ENCODE peak calls at places on chromosomes 6 and 20, in five cellular contexts. Q is tibial artery, M is MG63, V is epithelial cell of esophagus, N is kidney glomerular epithelial cell. R is an unnamed sample.

GRCh38 chr6:12570461-12571030 is 146.0 kb upstream of the PHACTR1 start:
- DNase-seq in Q (no peak), M (peak; percentile 45), V (peak; percentile 68), N (peak; percentile 30), R (no peak)

GRCh38 chr20:20207291-20207690 is 155.0 kb downstream of the CFAP61 start:
- DNase-seq in Q (no peak), M (no peak), V (no peak), N (no peak), R (no peak)

GRCh38 chr6:132483779-132484679 is 28.9 kb downstream of the STX7 start:
- DNase-seq in Q (no peak), M (no peak), V (peak; percentile 71), N (peak; percentile 37), R (no peak)

GRCh38 chr6:35452186-35453090 is at the start of gene FANCE:
- DNase-seq in Q (peak; percentile 96), M (peak; percentile 88), V (peak; percentile 95), N (peak; percentile 66), R (peak; percentile 95)

GRCh38 chr6:138410972-138411667 is 7.1 kb downstream of the HEBP2 start:
- DNase-seq in Q (no peak), M (no peak), V (peak; percentile 91), N (peak; percentile 67), R (no peak)

GRCh38 chr20:12916699-12917098 is 92.1 kb upstream of the SPTLC3 start:
- DNase-seq in Q (no peak), M (peak; percentile 26), V (peak; percentile 32), N (peak; percentile 78), R (no peak)

GRCh38 chr20:63372971-63373885 is 12.1 kb upstream of the CHRNA4 start:
- DNase-seq in Q (no peak), M (no peak), V (no peak), N (no peak), R (no peak)

GRCh38 chr6:133526436-133526835 is 285.3 kb downstream of the EYA4 start:
- DNase-seq in Q (no peak), M (no peak), V (no peak), N (no peak), R (no peak)

GRCh38 chr6:158322724-158323560 is 10.7 kb downstream of the TULP4 start:
- DNase-seq in Q (no peak), M (no peak), V (peak; percentile 91), N (peak; percentile 57), R (no peak)

GRCh38 chr6:53090576-53090975 is 25.4 kb downstream of the FBXO9 start:
- DNase-seq in Q (no peak), M (peak; percentile 69), V (peak; percentile 64), N (no peak), R (no peak)

GRCh38 chr6:168161371-168161750 is 82.3 kb upstream of the FRMD1 start:
- DNase-seq in Q (no peak), M (no peak), V (no peak), N (no peak), R (no peak)

GRCh38 chr6:3294921-3295871 is 36.4 kb downstream of the PSMG4 start:
- DNase-seq in Q (no peak), M (no peak), V (no peak), N (no peak), R (no peak)

GRCh38 chr20:53926428-53927028 is 143.9 kb downstream of the BCAS1 start:
- DNase-seq in Q (no peak), M (peak; percentile 82), V (peak; percentile 100), N (peak; percentile 95), R (peak; percentile 90)

GRCh38 chr6:100506651-100507050 is 41.9 kb upstream of the SIM1 start:
- DNase-seq in Q (no peak), M (no peak), V (no peak), N (no peak), R (no peak)

GRCh38 chr6:143967861-143968498 is 40.1 kb downstream of the PLAGL1 start:
- DNase-seq in Q (no peak), M (no peak), V (no peak), N (no peak), R (no peak)

GRCh38 chr6:146578054-146578453 is 20.7 kb upstream of the ADGB start:
- DNase-seq in Q (no peak), M (no peak), V (peak; percentile 68), N (no peak), R (no peak)

GRCh38 chr20:13312300-13312699 is 91.2 kb downstream of the ISM1 start:
- DNase-seq in Q (no peak), M (no peak), V (peak; percentile 84), N (no peak), R (no peak)

GRCh38 chr20:10558635-10559187 is 115.1 kb downstream of the JAG1 start:
- DNase-seq in Q (no peak), M (no peak), V (peak; percentile 91), N (peak; percentile 48), R (no peak)

GRCh38 chr6:37298958-37299357 is 41.0 kb upstream of the TMEM217 start:
- DNase-seq in Q (no peak), M (no peak), V (no peak), N (no peak), R (no peak)

GRCh38 chr6:2542858-2543218 is 207.9 kb downstream of the MYLK4 start:
- DNase-seq in Q (no peak), M (no peak), V (peak; percentile 85), N (peak; percentile 74), R (peak; percentile 76)

GRCh38 chr6:77461796-77462195 is 1.5 kb downstream of the HTR1B start:
- DNase-seq in Q (no peak), M (no peak), V (no peak), N (no peak), R (no peak)

GRCh38 chr20:20578838-20579237 is 133.6 kb downstream of the RALGAPA2 start:
- DNase-seq in Q (no peak), M (no peak), V (no peak), N (no peak), R (no peak)

GRCh38 chr20:58229198-58229802 is 847 bp upstream of the ANKRD60 start:
- DNase-seq in Q (no peak), M (no peak), V (no peak), N (no peak), R (no peak)

R was measured in CD14-positive monocyte.